ENCODE peak calls at places on chromosome 18, in seven cellular contexts. K, F, W, T, N, X and G are unnamed samples.

GRCh38 chr18:45828917-45829811 is 3.7 kb downstream of the SIGLEC15 start:
- DNase-seq in N (no peak), T (no peak), K (no peak), F (no peak), X (no peak), W (peak; percentile 78), G (no peak)

GRCh38 chr18:50973367-50974126 is 5.7 kb downstream of the ELAC1 start:
- DNase-seq in N (peak; percentile 44), K (peak; percentile 34), F (peak; percentile 88), T (no peak), X (peak; percentile 70), W (no peak), G (peak; percentile 15)

GRCh38 chr18:26342646-26343045 is 116.4 kb downstream of the TAF4B start:
- DNase-seq in W (no peak), N (no peak), K (no peak), T (no peak), F (no peak), X (peak; percentile 59), G (no peak)

GRCh38 chr18:77098033-77098432 is 34.5 kb downstream of the MBP start:
- DNase-seq in T (no peak), X (no peak), K (no peak), N (no peak), F (peak; percentile 68), W (no peak), G (no peak)

GRCh38 chr18:75057169-75057789 is 151.7 kb downstream of the PTGR3 start:
- DNase-seq in X (no peak), N (no peak), W (no peak), K (no peak), F (no peak), T (no peak), G (no peak)

GRCh38 chr18:12520442-12520992 is 112.8 kb downstream of the PRELID3A start:
- DNase-seq in T (no peak), K (no peak), W (no peak), X (no peak), F (peak; percentile 39), N (no peak), G (no peak)

GRCh38 chr18:44821924-44822323 is 141.2 kb downstream of the SETBP1 start:
- DNase-seq in N (no peak), X (peak; percentile 48), K (no peak), F (no peak), T (no peak), W (no peak), G (no peak)

GRCh38 chr18:45413180-45413836 is 202.0 kb upstream of the SLC14A2 start:
- DNase-seq in F (peak; percentile 59), T (no peak), K (peak; percentile 25), N (no peak), W (no peak), X (no peak), G (no peak)

GRCh38 chr18:12838178-12838634 is 45.8 kb downstream of the PTPN2 start:
- DNase-seq in T (peak; percentile 31), K (peak; percentile 22), X (peak; percentile 91), N (peak; percentile 66), F (peak; percentile 93), W (peak; percentile 80), G (peak; percentile 78)

GRCh38 chr18:50982802-50983179 is 15.0 kb downstream of the ELAC1 start:
- DNase-seq in K (no peak), X (no peak), W (no peak), T (no peak), N (peak; percentile 4), F (peak; percentile 48), G (no peak)

GRCh38 chr18:7614030-7614429 is 46.9 kb downstream of the PTPRM start:
- DNase-seq in W (no peak), X (no peak), N (no peak), T (no peak), F (no peak), K (no peak), G (no peak)

GRCh38 chr18:54878057-54878661 is 49.9 kb downstream of the RAB27B start:
- DNase-seq in N (peak; percentile 13), F (peak; percentile 39), K (no peak), T (no peak), W (no peak), X (no peak), G (no peak)

GRCh38 chr18:59140287-59140885 is 702 bp downstream of the SEC11C start:
- DNase-seq in W (no peak), T (no peak), F (peak; percentile 27), N (peak; percentile 30), X (peak; percentile 55), K (peak; percentile 11), G (no peak)

GRCh38 chr18:62037989-62038778 is 145.4 kb upstream of the RNF152 start:
- DNase-seq in T (no peak), K (no peak), W (no peak), N (peak; percentile 48), F (peak; percentile 25), X (no peak), G (no peak)

GRCh38 chr18:55300469-55301195 is 287.4 kb downstream of the TCF4 start:
- DNase-seq in T (no peak), N (no peak), X (no peak), W (no peak), K (no peak), F (peak; percentile 93), G (peak; percentile 83)

GRCh38 chr18:61954347-61954746 is 61.5 kb upstream of the RNF152 start:
- DNase-seq in N (no peak), T (no peak), K (no peak), W (no peak), F (no peak), X (no peak), G (no peak)

GRCh38 chr18:10350661-10351060 is 103.8 kb upstream of the APCDD1 start:
- DNase-seq in X (no peak), T (no peak), W (no peak), N (no peak), F (no peak), K (no peak), G (no peak)

GRCh38 chr18:59265246-59266018 is 7.8 kb downstream of the RAX start:
- DNase-seq in N (no peak), K (no peak), W (no peak), T (no peak), X (no peak), F (no peak), G (no peak)

GRCh38 chr18:75898666-75899065 is 471.2 kb upstream of the SMIM21 start:
- DNase-seq in W (no peak), N (no peak), T (no peak), F (no peak), X (no peak), K (no peak), G (no peak)

DNA sequence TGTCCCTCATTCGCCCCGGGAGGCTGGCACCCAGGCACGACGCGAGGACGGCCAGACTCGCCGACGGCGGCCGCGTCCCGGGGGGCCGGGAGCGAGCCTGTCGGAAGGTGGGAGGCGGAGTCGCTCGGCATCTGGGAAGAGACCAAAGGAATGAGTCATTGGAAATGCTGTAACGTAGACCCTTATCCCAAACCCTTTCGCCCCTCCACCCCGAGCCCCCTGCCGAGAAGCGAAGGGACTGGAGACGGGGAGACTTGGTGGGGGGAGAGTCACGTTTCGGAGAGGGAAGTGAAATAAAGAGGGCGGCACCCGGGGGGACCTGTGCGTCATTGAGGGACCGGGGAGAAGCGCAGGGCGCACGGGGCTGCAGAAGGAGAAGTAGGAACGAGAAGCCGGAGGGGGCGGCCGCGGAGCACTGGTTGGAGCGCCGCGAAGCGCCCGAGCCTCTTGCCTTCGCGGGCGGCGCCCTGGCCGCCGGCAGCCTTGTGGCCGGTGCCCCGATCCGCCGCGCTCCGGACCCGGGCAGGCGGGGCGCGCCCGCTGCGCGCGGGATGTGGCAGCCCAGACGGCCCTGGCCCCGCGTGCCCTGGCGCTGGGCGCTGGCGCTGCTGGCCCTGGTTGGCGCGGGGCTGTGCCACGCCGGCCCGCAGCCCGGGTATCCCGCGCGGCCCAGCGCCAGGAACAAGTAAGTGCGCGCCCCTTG is at the start of gene EMILIN2:
- DNase-seq in X (no peak), F (peak; percentile 37), T (no peak), W (peak; percentile 87), N (peak; percentile 43), K (no peak), G (no peak)
- H3K4me3 ChIP-seq in X (no peak within 1 kb of the TSS), F (peak within 1 kb of the TSS; percentile 51), T (no peak within 1 kb of the TSS), W (peak within 1 kb of the TSS; percentile 54), N (peak within 1 kb of the TSS; percentile 58), K (peak within 1 kb of the TSS; percentile 40), G (peak within 1 kb of the TSS; percentile 52)

GRCh38 chr18:21743166-21743831 is 2.7 kb downstream of the MIB1 start:
- DNase-seq in T (no peak), W (no peak), N (no peak), F (no peak), X (no peak), K (no peak), G (no peak)

GRCh38 chr18:21740724-21741510 is at the start of gene MIB1:
- DNase-seq in N (no peak), K (no peak), X (no peak), T (peak; percentile 82), W (no peak), F (no peak), G (peak; percentile 70)

GRCh38 chr18:21740474-21740723 is 193 bp upstream of the MIB1 start:
- DNase-seq in F (peak; percentile 93), W (peak; percentile 99), N (peak; percentile 96), K (peak; percentile 83), X (peak; percentile 97), T (peak; percentile 98), G (no peak)

GRCh38 chr18:21742323-21742687 is 1.7 kb downstream of the MIB1 start:
- DNase-seq in F (peak; percentile 47), N (no peak), K (no peak), W (no peak), T (peak; percentile 19), X (peak; percentile 43), G (no peak)

GRCh38 chr18:21741511-21742322 is 1.1 kb downstream of the MIB1 start:
- DNase-seq in N (no peak), K (no peak), F (peak; percentile 30), X (no peak), W (peak; percentile 78), T (peak; percentile 47), G (no peak)
- TF ChIP-seq CTCF in N (no peak), K (no peak), F (no peak), X (no peak), W (no peak), T (peak; percentile 20), G (no peak)

DNA sequence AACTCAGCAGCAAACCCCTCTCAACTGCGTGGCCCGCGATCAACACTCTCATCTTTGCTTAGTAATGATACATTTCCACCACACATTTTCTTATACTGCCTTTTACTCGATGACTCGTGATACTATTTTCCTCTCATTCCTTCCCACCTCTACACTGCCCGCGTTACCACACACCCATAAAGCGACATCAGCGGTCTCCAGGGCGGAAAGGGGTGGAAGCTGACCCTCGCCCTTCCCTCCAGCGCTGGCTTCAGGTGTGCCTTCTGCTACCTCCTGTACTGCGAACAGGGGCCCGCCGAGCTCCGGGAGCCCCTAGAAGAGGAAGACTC is 1.3 kb downstream of the NETO1 start:
- DNase-seq in K (no peak), W (no peak), T (no peak), F (no peak), X (peak; percentile 12), N (no peak), G (no peak)
- H3K4me3 ChIP-seq in K (peak overlapping the region; percentile 47), W (no peak overlapping the region), T (no peak overlapping the region), F (no peak overlapping the region), X (peak overlapping the region; percentile 79), N (peak overlapping the region; percentile 51), G (peak overlapping the region; percentile 45)

DNA sequence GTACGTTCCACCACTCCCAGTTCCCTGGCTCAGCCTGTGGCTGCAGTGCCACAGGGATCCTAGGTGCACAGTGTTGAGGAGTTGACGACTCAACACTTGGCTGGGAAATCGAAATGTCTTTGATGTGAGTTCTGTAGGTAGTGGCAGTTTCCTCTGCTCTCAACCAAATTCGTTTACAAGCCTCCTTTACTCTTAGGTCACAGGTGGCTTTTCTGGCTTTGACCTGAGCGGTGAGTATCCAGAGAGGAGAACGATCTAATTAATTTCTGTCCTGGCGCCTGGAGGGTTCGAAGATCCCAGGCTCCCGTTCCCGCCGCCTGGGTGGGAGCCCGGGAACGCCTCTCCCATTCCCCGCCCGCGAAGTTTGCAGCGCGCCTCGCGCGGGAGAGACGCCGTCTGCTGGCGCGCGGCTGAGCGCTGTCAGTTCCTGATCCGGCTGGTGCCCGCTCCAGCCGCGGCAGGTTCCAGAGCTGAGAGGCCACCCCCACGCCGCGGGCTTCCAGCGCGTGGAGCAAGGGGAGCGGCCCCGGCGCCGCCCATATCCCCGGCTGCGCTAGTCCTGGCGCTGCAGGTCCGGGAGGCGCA is at the start of gene LAMA3:
- DNase-seq in K (no peak), X (peak; percentile 81), F (peak; percentile 30), N (no peak), T (no peak), W (peak; percentile 92), G (no peak)
- TF ChIP-seq CTCF in K (peak; percentile 22), X (no peak), F (no peak), N (peak; percentile 29), T (no peak), W (peak; percentile 25), G (peak; percentile 45)